ENCODE peak calls at places on chromosomes 2 and 18, in four cellular contexts. K is A549, P is HepG2, R is GM12878. D is an unnamed sample.

GRCh38 chr2:105294844-105295481 is 34.6 kb downstream of the TGFBRAP1 start:
- DNase-seq in K (peak), P (peak), R (no peak), D (peak)

GRCh38 chr2:74537140-74537539 is 7.4 kb downstream of the HTRA2 start:
- DNase-seq in K (no peak), P (no peak), R (no peak), D (no peak)

GRCh38 chr2:237699870-237700582 is 72.6 kb downstream of the LRRFIP1 start:
- DNase-seq in K (no peak), P (no peak), R (no peak), D (peak)

GRCh38 chr2:240759454-240759853 is 60.6 kb downstream of the KIF1A start:
- DNase-seq in K (no peak), P (no peak), R (peak), D (no peak)

GRCh38 chr2:83970262-83970929 is 488.7 kb downstream of the SUCLG1 start:
- DNase-seq in K (no peak), P (no peak), R (no peak), D (no peak)

GRCh38 chr18:3995476-3996102 is 459.5 kb downstream of the DLGAP1 start:
- DNase-seq in K (no peak), P (peak), R (peak), D (peak)

GRCh38 chr2:206983156-206983875 is 44.0 kb downstream of the CPO start:
- DNase-seq in K (no peak), P (no peak), R (no peak), D (no peak)

GRCh38 chr2:96090181-96090500 is 26.2 kb downstream of the ADRA2B start:
- DNase-seq in K (no peak), P (no peak), R (no peak), D (no peak)

GRCh38 chr2:1742680-1743395 is 1.5 kb downstream of the PXDN start:
- DNase-seq in K (peak), P (no peak), R (no peak), D (peak)

GRCh38 chr18:48866028-48866733 is 84.6 kb downstream of the SMAD7 start:
- DNase-seq in K (no peak), P (no peak), R (no peak), D (no peak)

GRCh38 chr18:77366725-77367641 is 117.3 kb downstream of the GALR1 start:
- DNase-seq in K (peak), P (peak), R (no peak), D (peak)

GRCh38 chr2:233444501-233444900 is 90.2 kb downstream of the DGKD start:
- DNase-seq in K (no peak), P (no peak), R (no peak), D (no peak)

GRCh38 chr2:64750001-64750816 is 96.5 kb upstream of the SERTAD2 start:
- DNase-seq in K (peak), P (no peak), R (no peak), D (peak)

GRCh38 chr2:28009732-28010131 is 119.2 kb downstream of the BABAM2 start:
- DNase-seq in K (no peak), P (no peak), R (no peak), D (no peak)

GRCh38 chr2:160306985-160307384 is 106.9 kb upstream of the ITGB6 start:
- DNase-seq in K (no peak), P (no peak), R (no peak), D (no peak)

GRCh38 chr18:79479761-79480161 is 84.0 kb downstream of the NFATC1 start:
- DNase-seq in K (no peak), P (no peak), R (no peak), D (no peak)

GRCh38 chr18:9947248-9947647 is 33.4 kb downstream of the VAPA start:
- DNase-seq in K (no peak), P (no peak), R (no peak), D (no peak)

GRCh38 chr2:99451280-99451679 is 38.5 kb downstream of the REV1 start:
- DNase-seq in K (no peak), P (no peak), R (no peak), D (no peak)

DNA sequence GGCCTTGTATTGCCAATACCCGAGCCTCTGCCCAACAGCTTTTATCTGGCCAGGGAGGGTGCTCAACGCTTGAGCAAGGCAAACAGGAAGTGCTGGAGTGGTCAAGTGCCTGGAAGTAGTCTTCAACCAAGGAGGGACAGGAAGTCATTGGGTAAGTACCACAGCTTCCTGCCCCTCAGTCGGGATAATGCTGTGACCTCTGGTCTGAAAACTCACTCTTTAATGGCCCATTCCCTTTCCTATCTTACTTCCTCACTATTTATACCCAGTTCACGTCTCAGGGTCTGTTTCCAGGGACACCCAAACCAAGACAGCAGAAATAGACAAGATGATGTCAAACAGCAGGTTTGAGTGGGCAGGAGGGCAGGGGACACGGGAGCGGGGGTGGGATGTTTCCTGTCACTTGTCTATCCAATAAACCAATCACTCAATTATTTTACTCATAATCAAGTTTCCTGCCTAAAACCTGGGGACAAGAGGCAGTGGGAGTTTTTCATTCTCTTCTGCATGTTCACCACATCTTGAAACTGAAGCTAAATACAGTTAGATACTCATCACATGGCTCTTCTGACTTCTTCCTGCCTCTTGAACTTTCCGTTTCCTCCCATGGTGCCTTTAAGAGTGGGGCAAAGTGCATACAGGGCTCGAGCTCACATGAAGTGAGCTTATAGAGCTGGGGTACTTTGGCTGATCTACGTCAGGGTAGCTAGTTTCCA is 68.9 kb upstream of the CAB39 start:
- DNase-seq in K (no peak), P (no peak), R (no peak), D (no peak)
- TF ChIP-seq JUNB in K (no peak), P (no peak), R (peak), D (no peak)

GRCh38 chr18:7957297-7957696 is 390.2 kb downstream of the PTPRM start:
- DNase-seq in K (no peak), P (no peak), R (no peak), D (no peak)

GRCh38 chr18:7950380-7951143 is 383.4 kb downstream of the PTPRM start:
- DNase-seq in K (peak), P (peak), R (no peak), D (no peak)

GRCh38 chr18:7954229-7954628 is 387.1 kb downstream of the PTPRM start:
- DNase-seq in K (no peak), P (no peak), R (no peak), D (no peak)

GRCh38 chr18:7955175-7955574 is 388.1 kb downstream of the PTPRM start:
- DNase-seq in K (no peak), P (no peak), R (no peak), D (no peak)

DNA sequence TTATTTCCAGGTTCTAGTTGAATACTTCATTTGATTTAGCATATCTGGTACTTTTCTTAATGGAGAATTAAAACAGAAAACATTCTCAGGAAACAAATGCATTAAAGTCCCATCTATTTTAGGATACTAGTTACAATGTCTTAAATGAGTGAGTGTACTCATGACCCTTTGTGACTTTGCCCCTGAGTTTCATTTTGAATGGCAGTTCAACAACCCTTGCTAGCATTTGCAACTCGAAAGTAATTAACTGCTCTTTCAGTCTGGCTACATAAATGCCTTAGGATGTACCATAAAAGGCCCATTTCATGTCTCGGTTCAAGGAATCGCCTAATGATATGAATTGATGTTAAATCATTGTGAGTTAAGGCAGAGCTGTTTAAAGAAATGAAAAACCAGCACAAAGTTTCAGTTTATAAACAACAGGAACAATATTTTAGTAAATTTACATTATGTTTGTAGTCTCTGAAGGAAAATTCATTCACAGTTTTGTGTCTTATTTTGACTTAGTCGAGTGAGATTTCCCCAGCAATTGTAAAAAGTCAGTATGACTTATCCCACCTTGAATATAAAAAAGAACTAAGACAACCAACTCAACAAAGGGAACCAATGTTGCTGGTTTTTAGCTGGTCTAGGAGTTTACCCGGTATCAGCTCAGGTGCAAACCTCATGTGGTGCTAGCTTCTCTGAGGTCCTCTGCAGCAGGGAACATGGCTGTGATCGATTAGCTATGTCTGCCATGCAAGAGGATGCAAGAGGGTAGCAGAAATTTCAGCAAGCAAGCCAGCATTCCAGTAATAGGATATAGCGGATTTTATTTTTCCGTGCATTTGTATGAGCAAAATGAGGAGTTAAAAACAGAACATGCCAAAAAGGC is 386.2 kb downstream of the PTPRM start:
- DNase-seq in K (no peak), P (no peak), R (peak), D (no peak)
- TF ChIP-seq JUNB in K (no peak), P (no peak), R (peak), D (no peak)

GRCh38 chr2:47008381-47009280 is 93.0 kb upstream of the MCFD2 start:
- DNase-seq in K (no peak), P (peak), R (no peak), D (peak)
- TF ChIP-seq JUNB in K (no peak), P (no peak), R (no peak), D (no peak)

DNA sequence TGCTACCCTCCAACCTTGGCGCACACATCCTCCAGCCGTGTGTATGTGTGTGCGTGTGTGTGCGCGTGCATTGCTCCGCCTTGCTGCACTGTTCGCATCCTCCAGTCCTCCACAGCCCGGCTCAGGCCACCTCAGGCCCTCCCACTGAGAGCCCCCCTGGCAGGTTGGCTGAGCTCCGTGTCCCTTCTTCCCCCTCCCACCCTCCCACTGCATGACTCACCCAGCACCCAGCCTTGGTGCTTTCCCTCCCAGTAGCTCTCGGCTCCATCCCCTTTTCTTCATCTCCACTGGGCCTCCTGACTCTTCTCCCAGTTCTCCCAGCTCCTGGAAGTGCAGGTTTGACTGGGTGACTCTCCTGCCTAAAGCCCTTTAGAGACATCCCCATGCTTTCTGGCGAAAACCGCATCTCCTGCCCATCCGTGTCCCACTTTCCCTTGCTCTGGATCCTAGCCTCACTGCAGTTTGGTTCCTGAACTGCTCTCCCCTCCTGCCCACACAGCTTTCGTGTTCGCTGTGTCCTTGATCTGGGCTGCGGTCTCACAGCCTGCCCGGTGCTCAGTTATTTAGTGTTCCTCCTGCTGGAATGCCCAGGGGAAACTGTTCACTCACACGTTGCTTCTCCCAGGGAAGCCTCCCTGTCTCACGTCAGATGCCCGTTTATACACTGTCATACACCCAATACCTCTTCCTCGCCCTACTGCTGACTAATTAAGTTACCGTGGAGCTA is 4.9 kb downstream of the TMEM177 start:
- DNase-seq in K (no peak), P (no peak), R (no peak), D (no peak)
- TF ChIP-seq JUNB in K (no peak), P (no peak), R (no peak), D (no peak)

GRCh38 chr2:69693472-69694450 is 48.2 kb upstream of the ANXA4 start:
- DNase-seq in K (no peak), P (no peak), R (peak), D (no peak)
- TF ChIP-seq JUNB in K (no peak), P (no peak), R (no peak), D (no peak)

DNA sequence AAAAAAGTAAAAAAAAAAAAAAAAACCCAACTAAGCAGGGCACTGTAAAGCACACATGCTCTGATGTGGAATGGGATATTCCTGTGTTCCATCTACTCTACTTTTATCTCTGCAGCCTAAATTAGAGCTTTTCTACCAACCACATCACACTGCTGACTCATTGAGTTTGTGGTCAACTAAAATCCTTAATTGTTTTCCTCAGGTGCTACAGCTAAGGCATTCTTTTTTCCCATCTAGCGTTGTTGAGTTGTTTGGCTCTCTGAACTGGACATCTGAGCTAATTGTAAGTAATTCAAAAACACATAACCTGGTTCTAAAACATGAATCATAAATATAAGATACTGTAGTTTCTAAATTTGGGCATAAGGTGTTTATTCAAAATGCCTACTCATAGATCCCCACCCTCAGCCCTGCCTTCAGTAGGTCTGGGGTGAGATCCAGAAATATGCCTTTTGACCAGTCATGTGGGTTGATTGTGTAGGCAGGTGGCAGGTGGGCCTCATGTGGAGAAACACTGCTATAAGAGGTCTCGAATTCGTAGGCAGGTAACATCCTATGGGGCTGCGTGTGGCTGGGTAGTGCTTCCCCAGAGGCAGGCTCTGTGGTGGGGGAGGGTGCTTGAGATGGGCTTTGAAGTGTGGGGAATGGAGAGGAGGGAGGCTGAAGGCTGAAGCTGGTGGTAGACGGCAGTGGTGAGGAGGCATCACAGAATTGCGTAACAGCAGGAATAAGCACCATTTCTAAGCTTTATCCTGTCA is 27.2 kb downstream of the ANKRD29 start:
- DNase-seq in K (no peak), P (no peak), R (no peak), D (peak)
- TF ChIP-seq JUNB in K (no peak), P (no peak), R (no peak), D (no peak)